ENCODE peak calls at places on chromosomes 6 and 20, in four cellular contexts. Y is A549, Q is tibial nerve, V is sigmoid colon. L is an unnamed sample.

GRCh38 chr6:158502593-158502950 is 57.3 kb upstream of the TMEM181 start:
- DNase-seq in Y (no peak), Q (no peak), V (no peak), L (no peak)

GRCh38 chr6:126718600-126719327 is 378.8 kb downstream of the CENPW start:
- DNase-seq in V (no peak), Y (no peak), Q (no peak), L (no peak)

GRCh38 chr6:162952343-162952871 is 224.6 kb downstream of the PACRG start:
- DNase-seq in V (no peak), Q (no peak), Y (no peak), L (no peak)

GRCh38 chr6:4852938-4853337 is 76.7 kb downstream of the CDYL start:
- DNase-seq in V (no peak), Y (no peak), Q (no peak), L (no peak)

GRCh38 chr6:104531591-104531990 is 328.1 kb downstream of the HACE1 start:
- DNase-seq in Q (no peak), Y (no peak), V (no peak), L (no peak)

GRCh38 chr6:85866758-85867401 is 224.2 kb upstream of the SYNCRIP start:
- DNase-seq in V (no peak), Q (no peak), Y (no peak), L (no peak)

GRCh38 chr6:168277274-168277669 is 42.3 kb downstream of the DACT2 start:
- DNase-seq in Y (no peak), Q (no peak), V (no peak), L (no peak)

GRCh38 chr6:133806358-133806757 is 82.6 kb upstream of the TCF21 start:
- DNase-seq in Q (no peak), Y (no peak), V (no peak), L (no peak)

GRCh38 chr6:138105880-138106664 is 1.1 kb downstream of the PERP start:
- DNase-seq in Q (no peak), Y (no peak), V (no peak), L (peak; percentile 14)

GRCh38 chr6:101597711-101598110 is 204.2 kb downstream of the GRIK2 start:
- DNase-seq in Q (no peak), V (no peak), Y (no peak), L (no peak)

GRCh38 chr6:112311950-112312547 is 35.1 kb upstream of the RFPL4B start:
- DNase-seq in Y (peak; percentile 7), V (no peak), Q (no peak), L (no peak)

GRCh38 chr6:66496659-66497058 is 789.6 kb upstream of the EYS start:
- DNase-seq in Q (no peak), V (no peak), Y (no peak), L (no peak)

GRCh38 chr6:113971786-113972185 is 838 bp upstream of the HDAC2 start:
- DNase-seq in V (no peak), Q (no peak), Y (no peak), L (no peak)

GRCh38 chr6:166556871-166557322 is 29.6 kb downstream of the RAMACL start:
- DNase-seq in Q (peak; percentile 72), Y (peak; percentile 23), V (peak; percentile 97), L (peak; percentile 75)

GRCh38 chr6:129685640-129686031 is 24.3 kb downstream of the ARHGAP18 start:
- DNase-seq in V (no peak), Q (no peak), Y (no peak), L (no peak)

GRCh38 chr6:7673063-7673536 is 52.8 kb upstream of the BMP6 start:
- DNase-seq in Y (no peak), Q (peak; percentile 45), V (peak; percentile 74), L (peak; percentile 63)

GRCh38 chr20:58890073-58890453 is 37.5 kb downstream of the GNAS start:
- DNase-seq in Q (no peak), Y (no peak), V (no peak), L (no peak)

GRCh38 chr20:49054032-49054643 is 8.0 kb downstream of the CSE1L start:
- DNase-seq in Y (no peak), Q (no peak), V (no peak), L (no peak)

GRCh38 chr20:45967551-45968080 is 4.4 kb downstream of the ZNF335 start:
- DNase-seq in V (peak; percentile 64), Q (no peak), Y (no peak), L (no peak)

GRCh38 chr20:61951695-61952533 is 113.8 kb downstream of the TAF4 start:
- DNase-seq in Q (no peak), Y (no peak), V (peak; percentile 46), L (no peak)

GRCh38 chr6:437042-437402 is 45.5 kb downstream of the IRF4 start:
- DNase-seq in V (no peak), Y (no peak), Q (no peak), L (no peak)

GRCh38 chr6:43766964-43767461 is 3.0 kb upstream of the VEGFA start:
- DNase-seq in V (peak; percentile 44), Y (no peak), Q (no peak), L (peak; percentile 66)

GRCh38 chr6:111550953-111551352 is 54.7 kb downstream of the TRAF3IP2 start:
- DNase-seq in Y (no peak), V (no peak), Q (no peak), L (no peak)

GRCh38 chr6:84136364-84137050 is 90.9 kb downstream of the CEP162 start:
- DNase-seq in V (no peak), Y (no peak), Q (no peak), L (no peak)

GRCh38 chr20:37333130-37333847 is 12.7 kb upstream of the SRC start:
- DNase-seq in Q (no peak), V (no peak), Y (no peak), L (no peak)

GRCh38 chr20:37335642-37336368 is 10.1 kb upstream of the SRC start:
- DNase-seq in Y (no peak), V (peak; percentile 64), Q (no peak), L (peak; percentile 46)

GRCh38 chr20:37331060-37331857 is 14.7 kb upstream of the SRC start:
- DNase-seq in V (no peak), Y (no peak), Q (no peak), L (no peak)

GRCh38 chr20:37334450-37334849 is 11.5 kb upstream of the SRC start:
- DNase-seq in V (no peak), Y (no peak), Q (no peak), L (no peak)

GRCh38 chr20:37333848-37334318 is 12.1 kb upstream of the SRC start:
- DNase-seq in Y (no peak), Q (no peak), V (no peak), L (no peak)
- TF ChIP-seq EP300 in Y (no peak), Q (no peak), V (no peak), L (no peak)

GRCh38 chr6:55919909-55920308 is 44.5 kb upstream of the BMP5 start:
- DNase-seq in V (no peak), Y (no peak), Q (no peak), L (no peak)

GRCh38 chr6:55925292-55925691 is 49.9 kb upstream of the BMP5 start:
- DNase-seq in Q (no peak), Y (peak; percentile 6), V (no peak), L (no peak)

GRCh38 chr6:55918639-55919038 is 43.2 kb upstream of the BMP5 start:
- DNase-seq in Y (no peak), Q (no peak), V (no peak), L (no peak)

GRCh38 chr6:55917756-55918415 is 42.5 kb upstream of the BMP5 start:
- DNase-seq in V (no peak), Q (no peak), Y (no peak), L (no peak)

DNA sequence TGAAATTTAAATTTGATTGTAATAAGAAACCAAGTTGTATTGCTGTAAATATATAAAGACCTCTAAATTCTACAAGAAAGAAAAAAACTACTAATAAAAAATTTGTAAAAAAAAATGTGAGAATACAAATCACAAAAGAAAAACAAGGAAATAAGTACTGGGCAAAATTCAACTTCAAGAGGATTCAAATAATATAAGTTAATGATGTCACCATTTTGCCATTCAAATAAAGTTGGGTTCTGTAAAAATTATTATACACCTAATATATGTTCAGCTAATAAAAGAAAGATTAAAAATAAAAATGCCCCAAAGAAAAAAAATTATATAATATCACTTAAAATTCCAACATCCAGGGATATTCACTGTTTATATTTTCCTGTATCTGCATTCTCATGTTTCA is 47.0 kb upstream of the BMP5 start:
- DNase-seq in V (no peak), Q (no peak), Y (no peak), L (no peak)
- TF ChIP-seq POLR2A in V (no peak), Q (no peak), Y (no peak), L (no peak)

DNA sequence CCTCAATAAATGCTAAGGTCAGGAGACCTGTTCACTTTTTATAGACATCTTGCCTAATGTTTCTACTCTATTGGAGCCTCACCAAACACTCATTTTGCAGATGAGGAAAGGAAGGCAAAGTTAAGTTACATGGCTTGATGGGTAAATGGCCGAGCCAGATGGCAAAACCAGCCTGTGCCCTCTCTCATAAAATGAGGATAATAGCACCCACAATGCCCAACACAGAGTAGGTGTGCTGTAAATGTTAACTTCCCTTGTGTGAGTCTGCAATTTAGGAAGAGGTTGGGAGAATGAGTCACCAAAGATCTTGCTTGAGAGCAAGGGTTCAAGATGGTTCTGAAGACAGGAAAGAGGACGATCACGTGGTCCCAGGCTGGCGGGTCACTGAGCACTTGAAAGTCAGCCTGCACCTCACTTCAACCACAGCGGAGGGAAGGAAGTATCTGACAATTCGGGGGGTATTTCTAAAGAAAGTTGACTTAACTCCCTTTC is 3.3 kb downstream of the KCNK5 start:
- DNase-seq in V (no peak), Q (no peak), Y (no peak), L (no peak)
- TF ChIP-seq EP300 in V (no peak), Q (no peak), Y (no peak), L (no peak)

GRCh38 chr6:27814665-27815424 is 97.4 kb downstream of the OR2B2 start:
- DNase-seq in Q (peak; percentile 75), V (peak; percentile 86), Y (no peak), L (peak; percentile 84)
- TF ChIP-seq POLR2A in Q (no peak), V (no peak), Y (peak; percentile 50), L (peak; percentile 75)

GRCh38 chr6:169556238-169556637 is 145.6 kb downstream of the WDR27 start:
- DNase-seq in V (no peak), Q (no peak), Y (no peak), L (no peak)

GRCh38 chr6:169561665-169562064 is 140.2 kb downstream of the WDR27 start:
- DNase-seq in Q (no peak), Y (no peak), V (no peak), L (no peak)

GRCh38 chr6:169559001-169559441 is 142.8 kb downstream of the WDR27 start:
- DNase-seq in Q (no peak), Y (no peak), V (no peak), L (no peak)

GRCh38 chr6:169557887-169558286 is 143.9 kb downstream of the WDR27 start:
- DNase-seq in Q (no peak), V (no peak), Y (no peak), L (no peak)

GRCh38 chr6:169556758-169557505 is 144.9 kb downstream of the WDR27 start:
- DNase-seq in V (no peak), Y (no peak), Q (no peak), L (peak; percentile 50)
- TF ChIP-seq EP300 in V (no peak), Y (no peak), Q (no peak), L (no peak)

GRCh38 chr6:124982669-124983068 is 20.4 kb downstream of the RNF217 start:
- DNase-seq in V (no peak), Y (no peak), Q (no peak), L (no peak)
- TF ChIP-seq POLR2A in V (no peak), Y (no peak), Q (no peak), L (no peak)

L was measured in transverse colon.